ENCODE peak calls at places on chromosomes 6 and 20, in six cellular contexts. Z is H1, G is stomach, O is transverse colon, V is HCT116, P is K562. K is an unnamed sample.
A peak's percentile ranks its signal among the peaks of the same experiment; 100 is the strongest.

GRCh38 chr20:32917191-32917950 is 58.6 kb downstream of the EFCAB8 start:
- DNase-seq in P (no peak), G (peak; percentile 13), Z (no peak), V (no peak), O (no peak), K (no peak)

GRCh38 chr20:63736893-63737689 is 627 bp downstream of the LIME1 start:
- DNase-seq in O (peak; percentile 54), Z (no peak), P (no peak), V (no peak), G (no peak), K (no peak)

GRCh38 chr20:38084425-38084951 is 50.9 kb downstream of the RPRD1B start:
- DNase-seq in V (no peak), P (peak; percentile 78), Z (no peak), G (no peak), O (no peak), K (peak; percentile 37)

GRCh38 chr6:127907960-127908640 is 7.2 kb upstream of the THEMIS start:
- DNase-seq in P (no peak), G (no peak), O (no peak), Z (no peak), V (no peak), K (no peak)

GRCh38 chr6:138795809-138796469 is at the start of gene ECT2L:
- DNase-seq in Z (peak; percentile 46), O (peak; percentile 83), V (no peak), P (peak; percentile 12), G (peak; percentile 60), K (peak; percentile 15)

GRCh38 chr6:14452567-14453527 is 335.3 kb downstream of the CD83 start:
- DNase-seq in Z (no peak), O (no peak), P (peak; percentile 88), V (no peak), G (no peak), K (no peak)

GRCh38 chr6:39153766-39154397 is 38.9 kb upstream of the SAYSD1 start:
- DNase-seq in V (no peak), Z (no peak), G (no peak), O (no peak), P (no peak), K (no peak)

GRCh38 chr6:41208439-41209106 is 7.6 kb upstream of the TREML2 start:
- DNase-seq in O (no peak), G (no peak), V (no peak), P (no peak), Z (no peak), K (no peak)

GRCh38 chr6:136921521-136921935 is 573 bp upstream of the SLC35D3 start:
- DNase-seq in P (no peak), G (no peak), Z (no peak), V (no peak), O (peak; percentile 25), K (no peak)

GRCh38 chr6:27814665-27815424 is 97.4 kb downstream of the OR2B2 start:
- DNase-seq in G (peak; percentile 79), O (peak; percentile 84), Z (peak; percentile 85), P (no peak), V (peak; percentile 93), K (peak; percentile 87)

GRCh38 chr20:10433014-10433622 is 904 bp downstream of the MKKS start:
- DNase-seq in V (no peak), P (no peak), Z (no peak), O (no peak), G (no peak), K (no peak)

GRCh38 chr20:35511814-35512420 is 17.5 kb downstream of the C20orf173 start:
- DNase-seq in Z (no peak), O (peak; percentile 30), V (no peak), G (peak; percentile 40), P (peak; percentile 48), K (no peak)

GRCh38 chr6:36027501-36028087 is at the start of gene MAPK14:
- DNase-seq in P (peak; percentile 100), V (peak; percentile 100), Z (peak; percentile 97), O (peak; percentile 99), G (peak; percentile 99), K (peak; percentile 100)

GRCh38 chr6:90401933-90402830 is 105.5 kb upstream of the BACH2 start:
- DNase-seq in V (no peak), P (no peak), G (no peak), O (no peak), Z (no peak), K (no peak)

GRCh38 chr6:6836609-6837406 is 248.3 kb downstream of the LY86 start:
- DNase-seq in G (no peak), Z (no peak), O (no peak), V (no peak), P (no peak), K (no peak)
- TF ChIP-seq POLR2AphosphoS5 in G (no peak), Z (no peak), O (no peak), V (no peak), P (no peak), K (no peak)

GRCh38 chr6:167553716-167554115 is 228.8 kb downstream of the TTLL2 start:
- DNase-seq in P (no peak), G (no peak), Z (no peak), O (no peak), V (no peak), K (no peak)

GRCh38 chr6:167551634-167552630 is 227.0 kb downstream of the TTLL2 start:
- DNase-seq in Z (no peak), G (no peak), V (no peak), P (no peak), O (no peak), K (no peak)

GRCh38 chr6:167549187-167549586 is 224.3 kb downstream of the TTLL2 start:
- DNase-seq in P (no peak), V (no peak), G (no peak), O (no peak), Z (no peak), K (no peak)

GRCh38 chr6:167552961-167553360 is 228.1 kb downstream of the TTLL2 start:
- DNase-seq in G (no peak), P (no peak), O (no peak), Z (no peak), V (no peak), K (no peak)

DNA sequence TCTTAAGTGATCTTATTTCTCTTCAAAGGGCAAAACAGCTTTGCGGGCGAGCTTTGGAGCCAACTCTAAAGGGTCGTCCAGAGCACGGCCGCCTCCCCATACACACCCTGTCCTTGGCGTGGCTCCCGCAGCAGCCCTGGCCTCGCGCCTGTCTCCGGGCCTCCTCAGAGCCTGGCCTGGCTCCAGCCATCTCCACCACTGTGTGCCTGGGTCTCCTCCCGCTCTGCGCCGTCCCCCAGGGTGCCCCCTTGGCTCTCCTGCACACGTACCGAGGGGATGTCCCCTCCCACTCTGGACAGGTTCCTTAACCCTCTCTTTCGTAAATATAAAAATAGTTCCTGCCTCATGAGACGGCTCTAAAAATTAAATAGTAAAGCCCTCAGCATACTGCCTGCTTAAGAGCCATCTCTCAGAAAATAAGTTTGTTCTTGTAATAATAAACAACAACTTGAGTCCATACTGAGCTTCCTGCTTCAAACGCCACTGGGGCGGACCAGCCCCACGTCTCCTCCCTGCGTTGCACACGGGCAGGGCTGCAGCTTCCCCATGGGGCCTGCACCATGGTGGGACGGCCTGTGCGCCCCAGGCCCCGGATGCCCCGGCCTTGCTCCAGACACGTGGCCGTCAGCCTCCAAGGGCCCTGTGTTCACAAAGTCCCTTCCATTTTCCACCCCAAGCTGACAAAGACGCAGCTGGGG is 226.2 kb downstream of the TTLL2 start:
- DNase-seq in Z (no peak), V (no peak), G (peak; percentile 86), P (no peak), O (peak; percentile 68), K (peak; percentile 73)
- H3K9me3 ChIP-seq in Z (no peaks in the 10 kb centered on the region), V (no peaks in the 10 kb centered on the region), G (peaks cover 8% of the 10 kb centered on the region), P (no peaks in the 10 kb centered on the region), O (no peaks in the 10 kb centered on the region), K (no peaks in the 10 kb centered on the region)

GRCh38 chr20:17874271-17875105 is 94.1 kb downstream of the SNX5 start:
- DNase-seq in P (no peak), V (no peak), G (no peak), Z (no peak), O (no peak), K (no peak)

GRCh38 chr20:17872920-17873319 is 95.7 kb downstream of the SNX5 start:
- DNase-seq in G (no peak), P (no peak), Z (no peak), V (no peak), O (no peak), K (no peak)

GRCh38 chr20:17875981-17876385 is 92.6 kb downstream of the SNX5 start:
- DNase-seq in G (no peak), O (no peak), P (no peak), Z (no peak), V (no peak), K (no peak)

GRCh38 chr20:17873410-17874270 is 95.0 kb downstream of the SNX5 start:
- DNase-seq in P (no peak), Z (no peak), O (peak; percentile 91), V (peak; percentile 57), G (peak; percentile 94), K (peak; percentile 92)

GRCh38 chr20:17875106-17875980 is 93.3 kb downstream of the SNX5 start:
- DNase-seq in P (no peak), Z (no peak), O (peak; percentile 96), G (peak; percentile 96), V (no peak), K (peak; percentile 97)
- TF ChIP-seq POLR2AphosphoS5 in P (no peak), Z (no peak), O (peak; percentile 83), G (peak; percentile 81), V (no peak), K (peak; percentile 94)

GRCh38 chr20:24862606-24863005 is 86.5 kb upstream of the CST7 start:
- DNase-seq in P (no peak), Z (no peak), V (no peak), O (no peak), G (no peak), K (no peak)
- H3K9me3 ChIP-seq in P (no peaks in the 10 kb centered on the region), Z (peaks cover 37% of the 10 kb centered on the region), V (no peaks in the 10 kb centered on the region), O (peaks cover 6% of the 10 kb centered on the region), G (peaks cover 25% of the 10 kb centered on the region), K (no peaks in the 10 kb centered on the region)

GRCh38 chr6:114115659-114116058 is 144.7 kb upstream of the HDAC2 start:
- DNase-seq in V (no peak), O (no peak), P (no peak), G (no peak), Z (no peak), K (no peak)

GRCh38 chr6:114121913-114122662 is 151.1 kb upstream of the HDAC2 start:
- DNase-seq in O (no peak), V (no peak), P (no peak), Z (no peak), G (no peak), K (no peak)

GRCh38 chr6:114119056-114119455 is 148.1 kb upstream of the HDAC2 start:
- DNase-seq in G (no peak), Z (no peak), V (no peak), O (no peak), P (no peak), K (no peak)
- TF ChIP-seq POLR2AphosphoS5 in G (no peak), Z (no peak), V (no peak), O (no peak), P (no peak), K (no peak)

GRCh38 chr6:3283641-3284435 is 25.1 kb downstream of the PSMG4 start:
- DNase-seq in V (no peak), Z (no peak), P (no peak), O (no peak), G (no peak), K (no peak)
- H3K9me3 ChIP-seq in V (no peaks in the 10 kb centered on the region), Z (no peaks in the 10 kb centered on the region), P (no peaks in the 10 kb centered on the region), O (no peaks in the 10 kb centered on the region), G (no peaks in the 10 kb centered on the region), K (no peaks in the 10 kb centered on the region)